ENCODE peak calls at places on chromosomes 5 and 9, in six cellular contexts. Z is transverse colon, R is SK-N-SH, P is H1, J is A549, O is stomach. K is an unnamed sample.

GRCh38 chr5:173180331-173180730 is 36.0 kb downstream of the BNIP1 start:
- DNase-seq in Z (no peak), R (no peak), P (no peak), J (no peak), O (no peak), K (no peak)

GRCh38 chr5:35246411-35246810 is 16.1 kb upstream of the PRLR start:
- DNase-seq in Z (peak), R (no peak), P (no peak), J (no peak), O (no peak), K (no peak)

GRCh38 chr9:35903049-35903448 is 3.0 kb upstream of the HRCT1 start:
- DNase-seq in Z (no peak), R (peak), P (no peak), J (peak), O (no peak), K (peak)

GRCh38 chr9:120875643-120875953 is 1.4 kb downstream of the PHF19 start:
- DNase-seq in Z (no peak), R (peak), P (no peak), J (no peak), O (no peak), K (no peak)

GRCh38 chr9:38232895-38233294 is 159.6 kb upstream of the ALDH1B1 start:
- DNase-seq in Z (no peak), R (no peak), P (no peak), J (no peak), O (no peak), K (no peak)

GRCh38 chr5:59380350-59380951 is 513.1 kb downstream of the PDE4D start:
- DNase-seq in Z (no peak), R (peak), P (no peak), J (no peak), O (no peak), K (no peak)

GRCh38 chr5:118889165-118889564 is 99.2 kb downstream of the DTWD2 start:
- DNase-seq in Z (no peak), R (no peak), P (no peak), J (no peak), O (no peak), K (no peak)

GRCh38 chr5:125408582-125409069 is 662.2 kb upstream of the ZNF608 start:
- DNase-seq in Z (peak), R (no peak), P (no peak), J (peak), O (no peak), K (no peak)

GRCh38 chr9:135888766-135889394 is 18.5 kb downstream of the CAMSAP1 start:
- DNase-seq in Z (no peak), R (no peak), P (no peak), J (no peak), O (peak), K (no peak)

GRCh38 chr5:178589180-178590140 is 733 bp downstream of the COL23A1 start:
- DNase-seq in Z (no peak), R (peak), P (peak), J (no peak), O (no peak), K (no peak)

GRCh38 chr5:124912653-124913328 is 166.4 kb upstream of the ZNF608 start:
- DNase-seq in Z (no peak), R (no peak), P (no peak), J (no peak), O (no peak), K (no peak)

GRCh38 chr9:18404482-18405029 is 69.4 kb upstream of the ADAMTSL1 start:
- DNase-seq in Z (no peak), R (peak), P (no peak), J (no peak), O (no peak), K (no peak)

GRCh38 chr5:56175465-56175864 is 57.7 kb downstream of the ANKRD55 start:
- DNase-seq in Z (no peak), R (no peak), P (no peak), J (no peak), O (no peak), K (no peak)

GRCh38 chr9:87677776-87678587 is 47.9 kb upstream of the CTSL start:
- DNase-seq in Z (no peak), R (no peak), P (no peak), J (no peak), O (no peak), K (no peak)

GRCh38 chr9:17322882-17323864 is 188.3 kb downstream of the CNTLN start:
- DNase-seq in Z (no peak), R (peak), P (no peak), J (no peak), O (no peak), K (no peak)

GRCh38 chr9:107707915-107708441 is 218.4 kb upstream of the KLF4 start:
- DNase-seq in Z (no peak), R (no peak), P (no peak), J (peak), O (no peak), K (no peak)

GRCh38 chr9:114275246-114275994 is 47.5 kb upstream of the ORM1 start:
- DNase-seq in Z (no peak), R (no peak), P (peak), J (no peak), O (no peak), K (no peak)

GRCh38 chr9:93668261-93668871 is 92.0 kb downstream of the PHF2 start:
- DNase-seq in Z (peak), R (no peak), P (peak), J (no peak), O (peak), K (no peak)

GRCh38 chr9:85081963-85082362 is 412.4 kb downstream of the NTRK2 start:
- DNase-seq in Z (no peak), R (no peak), P (no peak), J (no peak), O (no peak), K (no peak)

GRCh38 chr5:87390576-87391199 is 22.0 kb downstream of the CCNH start:
- DNase-seq in Z (no peak), R (no peak), P (no peak), J (no peak), O (no peak), K (no peak)

GRCh38 chr5:160511280-160511929 is 89.8 kb downstream of the PTTG1 start:
- DNase-seq in Z (no peak), R (no peak), P (no peak), J (no peak), O (no peak), K (no peak)

GRCh38 chr5:159581502-159582249 is 251.4 kb upstream of the IL12B start:
- DNase-seq in Z (no peak), R (no peak), P (no peak), J (peak), O (no peak), K (no peak)

GRCh38 chr9:107569171-107569570 is 79.6 kb upstream of the KLF4 start:
- DNase-seq in Z (peak), R (no peak), P (no peak), J (no peak), O (no peak), K (no peak)

GRCh38 chr9:121299467-121300282 is 31.7 kb downstream of the GSN start:
- DNase-seq in Z (peak), R (peak), P (peak), J (no peak), O (peak), K (peak)

GRCh38 chr5:61001647-61002046 is 56.6 kb downstream of the NDUFAF2 start:
- DNase-seq in Z (no peak), R (no peak), P (no peak), J (no peak), O (no peak), K (no peak)

GRCh38 chr5:150671509-150672236 is 10.6 kb downstream of the MYOZ3 start:
- DNase-seq in Z (no peak), R (peak), P (peak), J (no peak), O (no peak), K (no peak)

GRCh38 chr9:4435197-4435596 is 55.1 kb upstream of the SLC1A1 start:
- DNase-seq in Z (no peak), R (no peak), P (no peak), J (no peak), O (no peak), K (no peak)

GRCh38 chr5:149265559-149265958 is 6.1 kb upstream of the AFAP1L1 start:
- DNase-seq in Z (no peak), R (peak), P (no peak), J (peak), O (no peak), K (no peak)

GRCh38 chr9:7346144-7346543 is 453.4 kb downstream of the DMAC1 start:
- DNase-seq in Z (no peak), R (no peak), P (no peak), J (no peak), O (no peak), K (no peak)

GRCh38 chr9:134947265-134947955 is 29.7 kb upstream of the FCN1 start:
- DNase-seq in Z (no peak), R (no peak), P (no peak), J (no peak), O (no peak), K (no peak)

GRCh38 chr9:96777539-96777864 is 385 bp downstream of the ZNF510 start:
- DNase-seq in Z (no peak), R (no peak), P (no peak), J (no peak), O (no peak), K (peak)

GRCh38 chr5:10438301-10438700 is 3.4 kb upstream of the ROPN1L start:
- DNase-seq in Z (no peak), R (no peak), P (no peak), J (no peak), O (no peak), K (no peak)

GRCh38 chr5:110442856-110443255 is 283.6 kb downstream of the TMEM232 start:
- DNase-seq in Z (no peak), R (no peak), P (no peak), J (no peak), O (no peak), K (no peak)

GRCh38 chr9:121830441-121831140 is 179.2 kb downstream of the DAB2IP start:
- DNase-seq in Z (no peak), R (no peak), P (peak), J (no peak), O (no peak), K (no peak)

GRCh38 chr5:142079243-142079642 is 29.3 kb upstream of the NDFIP1 start:
- DNase-seq in Z (no peak), R (peak), P (no peak), J (no peak), O (no peak), K (no peak)

GRCh38 chr5:102600964-102601363 is 102.2 kb upstream of the SLCO6A1 start:
- DNase-seq in Z (no peak), R (no peak), P (no peak), J (no peak), O (no peak), K (no peak)

GRCh38 chr5:7904170-7904569 is 35.2 kb downstream of the MTRR start:
- DNase-seq in Z (no peak), R (no peak), P (no peak), J (peak), O (no peak), K (no peak)

GRCh38 chr9:128384801-128385492 is 13.8 kb downstream of the URM1 start:
- DNase-seq in Z (no peak), R (no peak), P (no peak), J (no peak), O (no peak), K (no peak)

GRCh38 chr9:2013688-2014087 is 1.5 kb upstream of the SMARCA2 start:
- DNase-seq in Z (no peak), R (no peak), P (no peak), J (no peak), O (no peak), K (no peak)
- H3K4me3 ChIP-seq in Z (no peak), R (peak), P (peak), J (peak), O (peak), K (peak)

GRCh38 chr5:96320797-96321196 is 112.3 kb downstream of the PCSK1 start:
- DNase-seq in Z (no peak), R (no peak), P (no peak), J (no peak), O (no peak), K (no peak)

GRCh38 chr5:96316017-96316416 is 117.0 kb downstream of the PCSK1 start:
- DNase-seq in Z (no peak), R (no peak), P (no peak), J (no peak), O (no peak), K (no peak)

GRCh38 chr5:96321371-96321770 is 111.7 kb downstream of the PCSK1 start:
- DNase-seq in Z (no peak), R (no peak), P (no peak), J (no peak), O (no peak), K (no peak)

GRCh38 chr5:96316487-96316886 is 116.6 kb downstream of the PCSK1 start:
- DNase-seq in Z (no peak), R (no peak), P (no peak), J (no peak), O (no peak), K (no peak)

GRCh38 chr5:96318569-96319100 is 114.4 kb downstream of the PCSK1 start:
- DNase-seq in Z (no peak), R (no peak), P (no peak), J (no peak), O (no peak), K (no peak)
- TF ChIP-seq EP300 in Z (no peak), R (no peak), P (no peak), J (no peak), O (no peak), K (no peak)

DNA sequence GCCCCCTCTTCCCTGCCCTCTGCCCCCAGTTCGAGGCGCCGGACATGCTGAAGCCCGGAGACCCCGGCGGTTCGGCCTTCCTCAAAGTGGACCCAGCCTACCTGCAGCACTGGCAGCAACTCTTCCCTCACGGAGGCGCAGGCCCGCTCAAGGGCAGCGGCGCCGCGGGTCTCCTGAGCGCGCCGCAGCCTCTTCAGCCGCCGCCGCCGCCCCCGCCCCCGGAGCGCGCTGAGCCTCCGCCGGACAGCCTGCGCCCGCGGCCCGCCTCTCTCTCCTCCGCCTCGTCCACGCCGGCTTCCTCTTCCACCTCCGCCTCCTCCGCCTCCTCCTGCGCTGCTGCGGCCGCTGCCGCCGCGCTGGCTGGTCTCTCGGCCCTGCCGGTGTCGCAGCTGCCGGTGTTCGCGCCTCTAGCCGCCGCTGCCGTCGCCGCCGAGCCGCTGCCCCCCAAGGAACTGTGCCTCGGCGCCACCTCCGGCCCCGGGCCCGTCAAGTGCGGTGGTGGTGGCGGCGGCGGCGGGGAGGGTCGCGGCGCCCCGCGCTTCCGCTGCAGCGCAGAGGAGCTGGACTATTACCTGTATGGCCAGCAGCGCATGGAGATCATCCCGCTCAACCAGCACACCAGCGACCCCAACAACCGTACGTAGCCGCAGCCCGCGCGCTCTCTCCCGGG is 1.1 kb downstream of the PRDM6 start:
- DNase-seq in Z (no peak), R (peak), P (peak), J (no peak), O (no peak), K (no peak)
- H3K4me3 ChIP-seq in Z (peak), R (peak), P (peak), J (peak), O (peak), K (peak)

GRCh38 chr9:133478851-133479711 is at the start of gene SLC2A6:
- DNase-seq in Z (peak), R (peak), P (peak), J (peak), O (peak), K (peak)

GRCh38 chr9:133477461-133477860 is 1.4 kb downstream of the SLC2A6 start:
- DNase-seq in Z (no peak), R (no peak), P (no peak), J (no peak), O (no peak), K (no peak)

GRCh38 chr9:133476531-133476930 is 2.4 kb downstream of the SLC2A6 start:
- DNase-seq in Z (no peak), R (no peak), P (no peak), J (no peak), O (no peak), K (no peak)

GRCh38 chr9:133476941-133477340 is 2.0 kb downstream of the SLC2A6 start:
- DNase-seq in Z (no peak), R (no peak), P (no peak), J (no peak), O (no peak), K (no peak)

GRCh38 chr9:133477992-133478850 is 678 bp downstream of the SLC2A6 start:
- DNase-seq in Z (no peak), R (no peak), P (no peak), J (no peak), O (no peak), K (no peak)
- TF ChIP-seq EP300 in Z (no peak), R (no peak), P (no peak), J (no peak), O (no peak), K (no peak)

DNA sequence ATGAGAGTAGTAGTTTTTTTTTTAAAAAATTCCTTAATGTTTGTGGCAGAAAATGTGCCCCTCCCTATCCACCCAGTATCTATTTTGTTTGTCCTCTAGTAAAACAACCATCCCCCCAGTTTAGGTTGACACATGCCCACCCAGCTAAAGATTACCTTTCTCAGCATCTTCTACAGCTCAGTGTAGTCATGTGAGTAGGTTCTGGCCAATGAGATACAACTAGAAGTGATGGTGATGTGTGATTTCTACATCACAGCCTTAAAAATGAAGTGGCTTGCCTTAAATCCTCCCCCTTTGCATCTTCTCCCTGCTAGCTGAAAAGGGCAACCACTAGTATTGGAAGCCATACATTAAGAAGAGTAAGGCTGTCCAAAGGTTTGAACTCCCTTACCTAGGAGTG is 14.9 kb downstream of the CHD1 start:
- DNase-seq in Z (no peak), R (no peak), P (no peak), J (no peak), O (no peak), K (no peak)
- H3K4me3 ChIP-seq in Z (no peak), R (no peak), P (no peak), J (no peak), O (no peak), K (no peak)

GRCh38 chr9:127165096-127165495 is 42.7 kb upstream of the ANGPTL2 start:
- DNase-seq in Z (no peak), R (no peak), P (no peak), J (no peak), O (peak), K (no peak)

GRCh38 chr9:127168756-127169506 is 46.5 kb upstream of the ANGPTL2 start:
- DNase-seq in Z (no peak), R (no peak), P (no peak), J (no peak), O (peak), K (no peak)

GRCh38 chr9:127167560-127168326 is 45.3 kb upstream of the ANGPTL2 start:
- DNase-seq in Z (no peak), R (no peak), P (no peak), J (no peak), O (peak), K (no peak)

GRCh38 chr9:127166111-127166510 is 43.7 kb upstream of the ANGPTL2 start:
- DNase-seq in Z (no peak), R (no peak), P (no peak), J (no peak), O (no peak), K (no peak)

GRCh38 chr9:127166651-127167524 is 44.5 kb upstream of the ANGPTL2 start:
- DNase-seq in Z (peak), R (no peak), P (no peak), J (no peak), O (peak), K (no peak)
- TF ChIP-seq EP300 in Z (no peak), R (no peak), P (no peak), J (no peak), O (no peak), K (no peak)

GRCh38 chr5:157549954-157550549 is 25.5 kb downstream of the ADAM19 start:
- DNase-seq in Z (no peak), R (no peak), P (no peak), J (no peak), O (no peak), K (no peak)
- H3K4me3 ChIP-seq in Z (no peak), R (no peak), P (no peak), J (no peak), O (no peak), K (no peak)

DNA sequence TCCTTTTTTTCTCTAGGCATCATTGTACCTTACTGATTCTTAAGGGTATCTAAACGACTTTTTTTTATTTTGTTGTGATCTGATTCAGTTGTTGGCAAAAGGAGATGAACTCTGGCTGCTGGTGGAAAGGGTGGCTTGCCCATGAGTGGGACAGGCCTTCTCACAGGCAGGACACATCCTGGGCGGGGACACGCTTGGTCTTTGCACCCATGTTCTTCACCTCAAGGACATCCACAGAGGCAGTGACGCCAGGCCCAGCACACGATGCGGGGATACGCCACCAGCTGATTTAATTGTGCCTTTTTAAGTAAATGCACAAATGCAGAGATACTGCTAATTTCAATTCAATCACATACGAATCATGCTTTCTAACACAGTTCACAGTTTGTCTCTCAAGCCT is 208.1 kb downstream of the FANCC start:
- DNase-seq in Z (no peak), R (no peak), P (no peak), J (no peak), O (no peak), K (no peak)
- TF ChIP-seq EP300 in Z (no peak), R (no peak), P (no peak), J (no peak), O (no peak), K (no peak)